ENCODE peak calls at places on chromosomes 6 and 20, in eight cellular contexts. One of them, this sample, is unnamed.

GRCh38 chr20:62805711-62806382 is 1.2 kb downstream of the OGFR start:
- DNase-seq in IMR-90: no peak
- DNase-seq in stomach: no peak
- DNase-seq in testis: no peak
- DNase-seq in body of pancreas: no peak
- DNase-seq in gastrocnemius medialis: no peak
- DNase-seq in uterus: no peak
- DNase-seq in A549: no peak
- DNase-seq in this sample: no peak

GRCh38 chr6:35497571-35498406 is 910 bp upstream of the TEAD3 start:
- DNase-seq in IMR-90: peak
- DNase-seq in stomach: peak
- DNase-seq in testis: peak
- DNase-seq in body of pancreas: peak
- DNase-seq in gastrocnemius medialis: no peak
- DNase-seq in uterus: peak
- DNase-seq in A549: peak
- DNase-seq in this sample: peak

GRCh38 chr6:49556429-49556837 is 6.0 kb downstream of the C6orf141 start:
- DNase-seq in IMR-90: peak
- DNase-seq in stomach: no peak
- DNase-seq in testis: no peak
- DNase-seq in body of pancreas: peak
- DNase-seq in gastrocnemius medialis: no peak
- DNase-seq in uterus: no peak
- DNase-seq in A549: peak
- DNase-seq in this sample: no peak

GRCh38 chr6:47414517-47415167 is 62.9 kb upstream of the CD2AP start:
- DNase-seq in IMR-90: peak
- DNase-seq in stomach: no peak
- DNase-seq in testis: no peak
- DNase-seq in body of pancreas: peak
- DNase-seq in gastrocnemius medialis: no peak
- DNase-seq in uterus: no peak
- DNase-seq in A549: peak
- DNase-seq in this sample: no peak

GRCh38 chr20:53322651-53323050 is 271.0 kb downstream of the ZNF217 start:
- DNase-seq in IMR-90: no peak
- DNase-seq in stomach: no peak
- DNase-seq in testis: no peak
- DNase-seq in body of pancreas: no peak
- DNase-seq in gastrocnemius medialis: no peak
- DNase-seq in uterus: no peak
- DNase-seq in A549: no peak
- DNase-seq in this sample: no peak

GRCh38 chr20:48139262-48140041 is 354.2 kb upstream of the SULF2 start:
- DNase-seq in IMR-90: no peak
- DNase-seq in stomach: no peak
- DNase-seq in testis: no peak
- DNase-seq in body of pancreas: no peak
- DNase-seq in gastrocnemius medialis: no peak
- DNase-seq in uterus: no peak
- DNase-seq in A549: no peak
- DNase-seq in this sample: no peak

GRCh38 chr6:151044465-151045441 is 179.3 kb downstream of the MTHFD1L start:
- DNase-seq in IMR-90: peak
- DNase-seq in stomach: peak
- DNase-seq in testis: no peak
- DNase-seq in body of pancreas: peak
- DNase-seq in gastrocnemius medialis: peak
- DNase-seq in uterus: peak
- DNase-seq in A549: peak
- DNase-seq in this sample: peak

GRCh38 chr20:33915726-33916331 is 77.9 kb upstream of the RALY start:
- DNase-seq in IMR-90: no peak
- DNase-seq in stomach: peak
- DNase-seq in testis: peak
- DNase-seq in body of pancreas: peak
- DNase-seq in gastrocnemius medialis: peak
- DNase-seq in uterus: no peak
- DNase-seq in A549: peak
- DNase-seq in this sample: no peak

GRCh38 chr6:4848382-4849068 is 72.3 kb downstream of the CDYL start:
- DNase-seq in IMR-90: no peak
- DNase-seq in stomach: peak
- DNase-seq in testis: no peak
- DNase-seq in body of pancreas: no peak
- DNase-seq in gastrocnemius medialis: no peak
- DNase-seq in uterus: no peak
- DNase-seq in A549: peak
- DNase-seq in this sample: no peak

GRCh38 chr20:23752481-23753193 is 1.9 kb upstream of the CST1 start:
- DNase-seq in IMR-90: no peak
- DNase-seq in stomach: no peak
- DNase-seq in testis: no peak
- DNase-seq in body of pancreas: no peak
- DNase-seq in gastrocnemius medialis: no peak
- DNase-seq in uterus: no peak
- DNase-seq in A549: no peak
- DNase-seq in this sample: no peak

GRCh38 chr6:159505140-159505922 is 187.7 kb downstream of the SOD2 start:
- DNase-seq in IMR-90: no peak
- DNase-seq in stomach: no peak
- DNase-seq in testis: peak
- DNase-seq in body of pancreas: no peak
- DNase-seq in gastrocnemius medialis: no peak
- DNase-seq in uterus: no peak
- DNase-seq in A549: no peak
- DNase-seq in this sample: no peak

GRCh38 chr20:63858393-63859165 is 2.7 kb upstream of the ABHD16B start:
- DNase-seq in IMR-90: peak
- DNase-seq in stomach: no peak
- DNase-seq in testis: no peak
- DNase-seq in body of pancreas: no peak
- DNase-seq in gastrocnemius medialis: no peak
- DNase-seq in uterus: peak
- DNase-seq in A549: no peak
- DNase-seq in this sample: no peak

GRCh38 chr6:21305827-21306469 is 287.6 kb upstream of the SOX4 start:
- DNase-seq in IMR-90: peak
- DNase-seq in stomach: no peak
- DNase-seq in testis: no peak
- DNase-seq in body of pancreas: no peak
- DNase-seq in gastrocnemius medialis: no peak
- DNase-seq in uterus: no peak
- DNase-seq in A549: peak
- DNase-seq in this sample: no peak

GRCh38 chr20:46575794-46576495 is 25.5 kb upstream of the OCSTAMP start:
- DNase-seq in IMR-90: no peak
- DNase-seq in stomach: no peak
- DNase-seq in testis: no peak
- DNase-seq in body of pancreas: no peak
- DNase-seq in gastrocnemius medialis: no peak
- DNase-seq in uterus: no peak
- DNase-seq in A549: no peak
- DNase-seq in this sample: no peak

GRCh38 chr6:165663283-165663735 is 268 bp upstream of the PDE10A start:
- DNase-seq in IMR-90: peak
- DNase-seq in stomach: no peak
- DNase-seq in testis: no peak
- DNase-seq in body of pancreas: peak
- DNase-seq in gastrocnemius medialis: no peak
- DNase-seq in uterus: peak
- DNase-seq in A549: peak
- DNase-seq in this sample: no peak

GRCh38 chr6:127737768-127738167 is 160.8 kb downstream of the C6orf58 start:
- DNase-seq in IMR-90: peak
- DNase-seq in stomach: no peak
- DNase-seq in testis: no peak
- DNase-seq in body of pancreas: no peak
- DNase-seq in gastrocnemius medialis: no peak
- DNase-seq in uterus: no peak
- DNase-seq in A549: no peak
- DNase-seq in this sample: no peak

GRCh38 chr6:154510144-154510905 is at the start of gene CNKSR3:
- DNase-seq in IMR-90: peak
- DNase-seq in stomach: peak
- DNase-seq in testis: peak
- DNase-seq in body of pancreas: peak
- DNase-seq in gastrocnemius medialis: peak
- DNase-seq in uterus: peak
- DNase-seq in A549: peak
- DNase-seq in this sample: peak
- TF ChIP-seq POLR2A in IMR-90: peak
- TF ChIP-seq POLR2A in stomach: no peak
- TF ChIP-seq POLR2A in testis: no peak
- TF ChIP-seq POLR2A in body of pancreas: peak
- TF ChIP-seq POLR2A in gastrocnemius medialis: peak
- TF ChIP-seq POLR2A in uterus: peak
- TF ChIP-seq POLR2A in A549: peak
- TF ChIP-seq POLR2A in this sample: peak

DNA sequence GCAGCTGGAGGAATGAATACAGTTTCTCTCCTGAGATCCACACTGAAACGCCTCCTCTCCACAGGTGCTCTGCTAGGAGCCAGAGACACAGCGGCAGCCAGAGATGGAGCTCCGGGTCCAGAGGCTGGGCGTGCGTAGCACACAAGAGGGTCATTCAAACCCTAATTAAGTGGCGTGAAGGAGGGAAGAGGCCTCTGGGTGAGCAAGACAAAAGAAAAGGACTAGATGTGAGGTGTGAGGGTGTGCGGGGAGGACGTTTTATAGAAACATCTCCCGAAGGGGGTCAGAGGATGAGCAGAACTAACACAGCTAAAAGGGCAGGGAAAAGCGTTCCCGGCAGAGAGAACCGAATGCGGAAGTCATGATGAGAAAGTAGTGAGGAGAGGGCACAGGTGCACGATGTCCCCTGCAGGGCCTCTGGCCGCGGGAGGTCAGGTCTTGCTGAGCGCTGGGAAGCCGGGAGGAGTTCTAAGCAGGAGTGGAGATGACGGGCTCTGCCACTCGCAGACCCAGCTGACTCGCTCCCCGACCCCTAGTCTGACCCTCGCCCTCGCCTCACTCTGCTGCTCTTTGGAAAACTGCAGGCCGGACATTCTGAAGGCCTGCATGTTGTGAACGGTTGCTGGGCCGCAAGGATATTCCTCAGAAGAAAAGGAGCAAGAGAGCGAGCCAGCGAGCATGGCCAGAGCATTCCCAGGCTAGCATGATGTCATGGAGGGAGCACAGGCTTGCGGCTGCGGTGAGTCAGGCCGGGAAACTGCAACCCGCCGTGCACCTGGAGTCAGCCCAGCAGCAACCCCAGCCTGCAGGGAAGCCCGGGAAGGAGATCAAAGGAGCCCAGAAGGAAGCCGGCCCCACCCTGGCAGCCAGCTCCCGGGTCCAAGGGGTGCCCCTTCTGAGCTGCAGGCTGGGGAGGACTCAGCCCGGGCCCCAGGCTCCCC is 54.2 kb downstream of the BMP7 start:
- DNase-seq in IMR-90: peak
- DNase-seq in stomach: peak
- DNase-seq in testis: peak
- DNase-seq in body of pancreas: peak
- DNase-seq in gastrocnemius medialis: no peak
- DNase-seq in uterus: peak
- DNase-seq in A549: peak
- DNase-seq in this sample: peak
- H3K27ac ChIP-seq in IMR-90: no peak
- H3K27ac ChIP-seq in stomach: peak
- H3K27ac ChIP-seq in testis: no peak
- H3K27ac ChIP-seq in body of pancreas: peak
- H3K27ac ChIP-seq in gastrocnemius medialis: no peak
- H3K27ac ChIP-seq in uterus: peak
- H3K27ac ChIP-seq in A549: peak
- H3K27ac ChIP-seq in this sample: peak

DNA sequence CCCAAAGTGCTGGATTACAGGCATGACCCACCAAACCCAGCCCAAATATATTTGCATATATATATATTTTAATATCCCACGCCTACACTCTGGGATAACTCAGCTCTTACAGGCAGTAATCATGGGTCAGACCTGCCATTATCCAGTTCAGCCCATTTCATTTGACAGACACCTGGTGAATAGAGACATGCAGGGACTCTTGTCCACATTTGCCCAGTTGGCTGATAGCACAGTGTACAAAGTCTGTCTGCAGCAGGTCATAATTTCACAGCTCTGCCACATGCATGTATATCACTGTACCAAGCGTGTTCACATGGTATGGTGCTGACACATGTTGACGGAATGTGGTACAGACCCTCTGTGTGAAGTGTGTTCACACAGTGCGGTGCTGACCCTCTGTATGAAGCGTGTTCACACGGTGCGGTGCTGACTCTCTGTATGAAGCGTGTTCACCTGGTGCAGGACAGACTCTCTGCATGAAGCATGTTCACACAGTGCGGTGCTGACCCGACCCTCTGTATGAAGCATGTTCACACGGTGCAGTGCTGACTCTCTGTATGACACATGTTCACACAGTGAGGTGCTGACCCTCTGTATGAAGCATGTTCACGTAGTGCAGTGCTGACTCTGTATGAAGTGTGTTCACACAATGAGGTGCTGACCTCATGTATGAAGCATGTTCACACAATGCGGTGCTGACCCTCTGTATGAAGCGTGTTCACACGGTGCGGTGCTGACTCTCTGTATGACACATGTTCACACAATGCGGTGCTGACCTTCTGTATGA is 10.3 kb upstream of the SERPINB1 start:
- DNase-seq in IMR-90: no peak
- DNase-seq in stomach: no peak
- DNase-seq in testis: no peak
- DNase-seq in body of pancreas: no peak
- DNase-seq in gastrocnemius medialis: no peak
- DNase-seq in uterus: no peak
- DNase-seq in A549: no peak
- DNase-seq in this sample: no peak
- TF ChIP-seq POLR2A in IMR-90: no peak
- TF ChIP-seq POLR2A in stomach: no peak
- TF ChIP-seq POLR2A in testis: no peak
- TF ChIP-seq POLR2A in body of pancreas: no peak
- TF ChIP-seq POLR2A in gastrocnemius medialis: no peak
- TF ChIP-seq POLR2A in uterus: no peak
- TF ChIP-seq POLR2A in A549: no peak
- TF ChIP-seq POLR2A in this sample: no peak

DNA sequence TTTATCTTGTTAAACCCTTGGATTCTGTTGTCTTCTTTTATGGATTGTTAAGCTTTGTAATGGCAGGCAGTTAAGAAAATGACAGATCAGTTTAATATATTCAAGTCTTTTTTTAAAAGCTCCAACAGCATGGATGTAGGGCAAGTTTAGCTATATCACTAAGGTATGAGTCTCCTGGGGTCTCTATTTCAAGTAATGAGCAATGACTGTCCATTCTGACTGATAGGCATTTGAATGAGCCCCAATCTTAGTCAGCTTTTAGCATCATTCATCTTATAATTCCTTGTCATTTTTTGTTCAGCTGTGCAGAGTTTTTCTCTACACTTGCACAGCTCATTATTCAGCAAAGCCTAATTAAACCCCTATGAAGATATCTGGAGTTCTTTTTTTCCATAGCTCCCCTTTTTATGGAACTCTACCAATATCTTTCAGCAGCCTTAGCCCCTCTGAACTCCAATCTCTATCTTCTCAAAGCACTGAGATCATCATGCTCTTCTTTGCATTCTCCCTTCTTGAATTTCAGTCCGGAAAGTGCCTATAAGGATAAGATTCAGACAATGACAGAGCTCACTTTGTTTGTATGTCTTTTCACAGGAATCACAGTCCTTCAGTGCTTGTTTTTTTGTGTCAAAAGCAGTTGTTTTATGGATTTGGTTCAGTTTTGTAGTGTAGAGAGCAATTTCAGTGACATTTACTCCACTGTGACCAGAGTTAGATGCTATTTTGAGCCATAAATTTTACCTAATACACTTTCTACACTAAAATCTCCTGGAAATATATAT is 97.2 kb upstream of the DOK5 start:
- DNase-seq in IMR-90: no peak
- DNase-seq in stomach: no peak
- DNase-seq in testis: no peak
- DNase-seq in body of pancreas: no peak
- DNase-seq in gastrocnemius medialis: no peak
- DNase-seq in uterus: no peak
- DNase-seq in A549: no peak
- DNase-seq in this sample: no peak
- H3K27ac ChIP-seq in IMR-90: no peak
- H3K27ac ChIP-seq in stomach: no peak
- H3K27ac ChIP-seq in testis: no peak
- H3K27ac ChIP-seq in body of pancreas: no peak
- H3K27ac ChIP-seq in gastrocnemius medialis: no peak
- H3K27ac ChIP-seq in uterus: no peak
- H3K27ac ChIP-seq in A549: no peak
- H3K27ac ChIP-seq in this sample: no peak

This sample was measured in breast epithelium.